ENCODE peak calls at places on chromosome 1, in nine cellular contexts. V, Q, I, U, Z, D, N, Y and W are unnamed samples. For H3K4me1, the result is how much of the 10 kb centered on the place peaks cover.

GRCh38 chr1:20108724-20109123 is 10.6 kb downstream of the PLA2G2D start:
- DNase-seq in I (no peak), U (no peak), Y (no peak), D (no peak), N (no peak), Q (no peak), Z (no peak), V (peak), W (no peak)

GRCh38 chr1:29626066-29626465 is 389.7 kb downstream of the PTPRU start:
- DNase-seq in V (no peak), Q (no peak), Z (no peak), Y (no peak), D (no peak), U (no peak), I (no peak), N (no peak), W (no peak)

GRCh38 chr1:61585714-61586113 is 139.2 kb downstream of the TM2D1 start:
- DNase-seq in D (no peak), I (no peak), U (no peak), V (no peak), Y (peak), N (no peak), Z (no peak), Q (no peak), W (peak)

GRCh38 chr1:110309139-110309538 is 30.0 kb upstream of the RBM15 start:
- DNase-seq in V (no peak), U (no peak), Z (no peak), N (no peak), D (no peak), Q (peak), Y (peak), I (no peak), W (no peak)

GRCh38 chr1:154886281-154887036 is 16.4 kb upstream of the KCNN3 start:
- DNase-seq in I (no peak), N (no peak), V (peak), Y (no peak), D (no peak), U (no peak), Q (no peak), Z (no peak), W (no peak)

GRCh38 chr1:193786996-193787546 is 600.7 kb upstream of the B3GALT2 start:
- DNase-seq in V (no peak), Z (no peak), Q (no peak), N (no peak), Y (no peak), D (no peak), U (no peak), I (no peak), W (no peak)

GRCh38 chr1:226690460-226690982 is 48.6 kb downstream of the ITPKB start:
- DNase-seq in V (peak), I (no peak), N (no peak), Z (no peak), Q (peak), Y (no peak), D (no peak), U (peak), W (no peak)

GRCh38 chr1:248838357-248839167 is 538 bp downstream of the ZNF672 start:
- DNase-seq in Q (peak), Y (peak), I (peak), Z (peak), V (peak), D (peak), N (peak), U (peak), W (peak)

GRCh38 chr1:32239335-32239734 is 7.7 kb upstream of the FAM167B start:
- DNase-seq in N (no peak), D (no peak), U (no peak), V (no peak), Y (no peak), Z (no peak), Q (no peak), I (no peak), W (no peak)

GRCh38 chr1:174217248-174217647 is 57.9 kb downstream of the RABGAP1L start:
- DNase-seq in U (no peak), Q (no peak), Y (no peak), V (no peak), I (no peak), Z (no peak), N (no peak), D (no peak), W (no peak)

GRCh38 chr1:52204696-52205095 is 62.8 kb downstream of the ZFYVE9 start:
- DNase-seq in Y (no peak), Q (no peak), U (no peak), D (no peak), V (no peak), I (no peak), Z (no peak), N (no peak), W (no peak)

GRCh38 chr1:209542585-209542984 is 40.9 kb upstream of the CAMK1G start:
- DNase-seq in V (no peak), N (no peak), Y (peak), D (no peak), I (no peak), Z (no peak), Q (no peak), U (no peak), W (no peak)

GRCh38 chr1:166869318-166870099 is 6.6 kb downstream of the TADA1 start:
- DNase-seq in D (no peak), V (no peak), Y (no peak), U (no peak), Q (no peak), I (no peak), Z (no peak), N (no peak), W (no peak)

GRCh38 chr1:14788065-14788464 is 189.6 kb downstream of the KAZN start:
- DNase-seq in Z (no peak), U (no peak), Y (no peak), I (no peak), V (no peak), Q (no peak), N (no peak), D (no peak), W (no peak)

GRCh38 chr1:86866665-86867064 is 47.3 kb downstream of the SELENOF start:
- DNase-seq in D (no peak), Z (no peak), Q (peak), U (no peak), Y (peak), N (no peak), I (peak), V (no peak), W (no peak)

GRCh38 chr1:167401260-167401873 is 117.0 kb downstream of the CD247 start:
- DNase-seq in I (peak), Z (peak), U (peak), D (peak), Y (peak), N (no peak), Q (peak), V (no peak), W (peak)

GRCh38 chr1:51484591-51484990 is 34.5 kb downstream of the EPS15 start:
- DNase-seq in Y (peak), N (no peak), V (no peak), Z (no peak), U (no peak), Q (peak), D (no peak), I (no peak), W (no peak)

GRCh38 chr1:82775402-82776000 is 974.8 kb downstream of the ADGRL2 start:
- DNase-seq in N (no peak), Z (no peak), Y (peak), D (no peak), Q (no peak), U (no peak), I (peak), V (no peak), W (peak)

GRCh38 chr1:218496561-218496960 is 151.4 kb downstream of the TGFB2 start:
- DNase-seq in U (no peak), Q (peak), Y (peak), Z (no peak), N (no peak), D (no peak), V (no peak), I (peak), W (no peak)

GRCh38 chr1:235207202-235207565 is 46.1 kb upstream of the RBM34 start:
- DNase-seq in V (no peak), D (no peak), Q (no peak), Y (no peak), U (no peak), I (no peak), Z (no peak), N (no peak), W (no peak)

GRCh38 chr1:114310771-114311251 is 157.1 kb upstream of the SYT6 start:
- DNase-seq in Q (peak), I (no peak), N (no peak), D (no peak), V (no peak), Z (no peak), U (no peak), Y (peak), W (no peak)

GRCh38 chr1:56638248-56638647 is 6.9 kb upstream of the PRKAA2 start:
- DNase-seq in Y (no peak), N (no peak), D (no peak), Q (no peak), V (no peak), I (no peak), U (no peak), Z (no peak), W (no peak)

GRCh38 chr1:246978785-246979184 is 29.1 kb downstream of the ZNF695 start:
- DNase-seq in U (no peak), N (no peak), Z (no peak), Y (no peak), V (no peak), Q (no peak), D (no peak), I (no peak), W (no peak)

GRCh38 chr1:92995420-92996130 is 34.3 kb upstream of the DIPK1A start:
- DNase-seq in Q (no peak), U (no peak), N (no peak), Y (no peak), V (no peak), D (no peak), Z (peak), I (no peak), W (no peak)

GRCh38 chr1:8174807-8175206 is 143.1 kb upstream of the SLC45A1 start:
- DNase-seq in Z (peak), Y (no peak), D (no peak), N (no peak), I (peak), V (no peak), U (no peak), Q (no peak), W (no peak)

GRCh38 chr1:222732216-222733159 is 4.5 kb upstream of the FAM177B start:
- DNase-seq in Z (no peak), N (no peak), Y (no peak), U (no peak), I (no peak), V (no peak), D (no peak), Q (no peak), W (no peak)

GRCh38 chr1:156623946-156624813 is 5.0 kb downstream of the HAPLN2 start:
- DNase-seq in V (peak), Y (peak), I (peak), Z (peak), U (peak), N (peak), Q (peak), D (no peak), W (peak)

GRCh38 chr1:203263496-203263895 is 34.0 kb upstream of the CHIT1 start:
- DNase-seq in D (no peak), Q (no peak), V (peak), I (no peak), Z (no peak), U (no peak), N (no peak), Y (no peak), W (no peak)

GRCh38 chr1:204320413-204320812 is 39.3 kb downstream of the PLEKHA6 start:
- DNase-seq in Y (peak), V (no peak), Z (no peak), I (peak), Q (peak), N (no peak), D (no peak), U (no peak), W (peak)

GRCh38 chr1:202293620-202294019 is 48.1 kb downstream of the UBE2T start:
- DNase-seq in Z (no peak), V (no peak), N (no peak), I (no peak), Q (no peak), Y (no peak), U (no peak), D (no peak), W (no peak)

GRCh38 chr1:230310381-230311163 is 115.6 kb downstream of the PGBD5 start:
- DNase-seq in Q (peak), U (peak), N (peak), I (peak), Z (peak), V (peak), D (peak), Y (peak), W (peak)

GRCh38 chr1:217431395-217431794 is 199.5 kb downstream of the GPATCH2 start:
- DNase-seq in D (no peak), Q (no peak), I (no peak), V (no peak), N (no peak), U (no peak), Z (no peak), Y (no peak), W (no peak)

GRCh38 chr1:161726631-161727342 is 5.4 kb downstream of the FCRLB start:
- DNase-seq in N (peak), V (peak), I (peak), U (peak), Y (peak), Z (peak), D (peak), Q (peak), W (peak)

GRCh38 chr1:27368872-27369703 is 2.3 kb upstream of the MAP3K6 start:
- DNase-seq in V (no peak), Y (peak), Z (no peak), Q (peak), N (no peak), U (no peak), I (peak), D (no peak), W (no peak)

GRCh38 chr1:205044745-205045144 is 1.7 kb downstream of the CNTN2 start:
- DNase-seq in Q (no peak), I (no peak), V (no peak), U (no peak), Y (no peak), N (no peak), D (no peak), Z (no peak), W (no peak)

GRCh38 chr1:11879311-11880180 is 20.8 kb upstream of the NPPB start:
- DNase-seq in V (no peak), Z (no peak), Y (no peak), I (no peak), U (no peak), N (no peak), D (no peak), Q (no peak), W (no peak)

GRCh38 chr1:11880181-11880575 is 21.4 kb upstream of the NPPB start:
- DNase-seq in N (no peak), Y (no peak), D (no peak), U (no peak), V (no peak), I (no peak), Z (no peak), Q (no peak), W (no peak)

GRCh38 chr1:11882814-11883538 is 24.2 kb upstream of the NPPB start:
- DNase-seq in N (no peak), V (no peak), D (no peak), I (no peak), Y (no peak), Q (no peak), Z (peak), U (peak), W (no peak)

GRCh38 chr1:11881749-11882441 is 23.1 kb upstream of the NPPB start:
- DNase-seq in Q (no peak), D (no peak), Z (no peak), I (peak), Y (no peak), V (no peak), N (no peak), U (no peak), W (no peak)

GRCh38 chr1:11880911-11881748 is 22.4 kb upstream of the NPPB start:
- DNase-seq in Z (no peak), D (no peak), Y (no peak), N (no peak), I (no peak), U (peak), V (no peak), Q (no peak), W (no peak)
- H3K27ac ChIP-seq in Z (no peak), D (no peak), Y (no peak), N (no peak), I (no peak), U (peak), V (no peak), Q (no peak), W (no peak)

DNA sequence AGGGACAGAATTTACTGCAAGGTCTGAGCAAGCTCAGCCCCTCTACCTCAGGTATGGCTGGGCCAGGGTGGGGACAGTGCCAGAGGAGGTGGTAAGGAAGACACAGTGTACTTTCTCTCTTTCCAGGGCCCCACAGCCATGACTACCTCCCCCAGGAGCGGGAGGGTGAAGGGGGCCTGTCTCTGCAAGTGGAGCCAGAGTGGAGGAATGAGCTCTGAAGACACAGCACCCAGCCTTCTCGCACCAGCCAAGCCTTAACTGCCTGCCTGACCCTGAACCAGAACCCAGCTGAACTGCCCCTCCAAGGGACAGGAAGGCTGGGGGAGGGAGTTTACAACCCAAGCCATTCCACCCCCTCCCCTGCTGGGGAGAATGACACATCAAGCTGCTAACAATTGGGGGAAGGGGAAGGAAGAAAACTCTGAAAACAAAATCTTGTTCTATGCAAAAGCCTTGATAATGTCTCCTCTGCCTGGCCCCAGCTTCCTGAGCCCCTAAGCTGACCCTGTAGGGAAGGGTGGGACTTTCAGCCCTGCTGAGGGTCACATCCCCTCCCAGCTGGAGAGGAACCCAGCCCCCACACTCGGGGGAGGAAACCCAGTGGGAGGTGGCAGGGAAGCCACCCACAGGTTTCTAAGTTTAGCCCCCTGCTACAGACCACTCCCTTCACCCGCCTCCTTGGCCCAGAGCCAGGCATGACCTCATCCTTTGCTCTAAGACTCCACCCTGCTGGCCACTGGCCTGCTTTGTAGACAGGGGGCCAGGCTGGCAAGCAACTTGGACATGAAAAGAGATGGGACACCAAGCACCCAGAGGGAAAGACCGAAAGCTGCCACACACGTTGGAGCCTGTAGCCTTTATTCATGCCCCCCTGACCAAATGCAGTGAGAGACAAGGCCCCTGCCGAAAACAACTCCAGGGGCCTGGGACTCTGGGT is 6.4 kb downstream of the RHOC start:
- DNase-seq in U (peak), Q (peak), D (peak), Y (peak), N (peak), V (peak), Z (peak), I (peak), W (peak)
- H3K4me1 ChIP-seq in U (under half), Q (under half), D (half or more), Y (under half), N (under half), V (under half), Z (half or more), I (half or more), W (under half)

DNA sequence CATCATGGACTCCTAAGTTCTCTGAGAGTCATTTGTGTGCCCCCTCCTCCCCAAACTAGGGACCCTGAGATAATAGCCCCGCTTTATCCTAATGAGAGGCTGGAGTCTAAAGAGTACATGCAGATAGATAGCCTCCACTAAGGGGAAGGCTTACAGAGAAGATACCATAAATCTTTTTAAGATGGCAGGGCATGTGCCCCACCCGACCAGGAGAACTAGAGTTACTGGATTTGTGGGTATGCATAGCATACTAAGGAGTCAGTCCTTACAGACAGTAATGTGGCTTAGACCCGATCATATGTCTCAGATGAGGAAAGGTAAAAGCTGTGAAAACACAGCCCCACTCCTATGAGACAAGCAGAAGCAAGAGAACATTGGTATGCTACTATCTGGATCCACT is 25.7 kb upstream of the PKN2 start:
- DNase-seq in N (no peak), Q (no peak), V (no peak), Y (no peak), U (no peak), Z (no peak), I (no peak), D (no peak), W (no peak)
- H3K27ac ChIP-seq in N (no peak), Q (no peak), V (no peak), Y (no peak), U (no peak), Z (no peak), I (no peak), D (no peak), W (no peak)

GRCh38 chr1:181651276-181651675 is 168.0 kb downstream of the CACNA1E start:
- DNase-seq in N (no peak), D (no peak), Q (no peak), Z (no peak), V (no peak), U (no peak), Y (no peak), I (no peak), W (no peak)

GRCh38 chr1:181643631-181644030 is 160.3 kb downstream of the CACNA1E start:
- DNase-seq in Q (no peak), V (no peak), Z (no peak), I (no peak), D (no peak), N (no peak), Y (no peak), U (no peak), W (no peak)

GRCh38 chr1:181646723-181647122 is 163.4 kb downstream of the CACNA1E start:
- DNase-seq in I (no peak), N (no peak), U (no peak), Z (no peak), Y (no peak), Q (no peak), D (no peak), V (no peak), W (no peak)

GRCh38 chr1:181645171-181645570 is 161.9 kb downstream of the CACNA1E start:
- DNase-seq in Q (no peak), V (no peak), U (no peak), I (no peak), Z (no peak), N (no peak), D (no peak), Y (no peak), W (no peak)

GRCh38 chr1:181647314-181648035 is 164.2 kb downstream of the CACNA1E start:
- DNase-seq in I (no peak), V (no peak), N (no peak), U (no peak), Y (peak), D (no peak), Z (peak), Q (no peak), W (no peak)
- H3K4me1 ChIP-seq in I (under half), V (under half), N (under half), U (under half), Y (under half), D (under half), Z (under half), Q (under half), W (under half)

DNA sequence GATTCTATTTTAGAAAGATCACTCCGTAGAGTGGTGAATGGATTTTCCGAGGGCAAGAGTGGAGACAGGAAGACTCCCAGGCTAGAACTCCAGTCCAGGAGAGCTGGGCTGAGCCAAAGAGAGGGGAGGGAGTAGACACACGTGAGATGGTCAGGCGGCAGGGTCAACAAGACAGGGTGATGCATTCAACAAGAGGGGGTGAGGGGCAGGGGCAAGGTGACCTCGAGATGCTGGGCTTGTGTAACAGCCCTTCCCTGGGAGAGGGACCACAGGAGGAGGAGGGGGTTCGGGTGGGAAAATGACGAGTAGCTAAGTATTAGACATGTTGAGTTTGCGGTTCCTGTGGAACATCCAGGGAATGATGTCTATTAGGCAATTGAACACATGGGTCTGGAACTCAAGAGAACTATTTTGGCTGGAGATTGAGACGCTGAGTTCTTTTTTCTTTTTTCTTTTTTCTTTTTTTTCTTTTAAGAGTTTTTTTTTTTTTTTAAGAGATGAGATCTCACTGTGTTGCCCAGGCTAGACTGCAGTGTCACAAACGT is 13.3 kb downstream of the RSPO1 start:
- DNase-seq in D (no peak), U (no peak), Z (no peak), Y (peak), N (no peak), I (no peak), V (peak), Q (no peak), W (no peak)
- H3K27ac ChIP-seq in D (no peak), U (no peak), Z (no peak), Y (no peak), N (no peak), I (no peak), V (peak), Q (no peak), W (no peak)